ENCODE peak calls at places on chromosome 1, in eight cellular contexts. One of them, this sample, is unnamed.

GRCh38 chr1:72051538-72051937 is 230.8 kb downstream of the NEGR1 start:
- DNase-seq in HEK293T: no peak
- DNase-seq in lower leg skin: no peak
- DNase-seq in AG08395: no peak
- DNase-seq in HFFc6: no peak
- DNase-seq in ecto neural progenitor cell: no peak
- DNase-seq in NCI-H1092: no peak
- DNase-seq in stimulated activated naive CD8-positive, alpha-beta T cell treated with anti-CD3 and anti-CD28 coated beads, Interleukin-15, amount 100 ng/mL, for 72 hours: no peak
- DNase-seq in this sample: no peak

GRCh38 chr1:47663286-47663685 is 225.4 kb downstream of the FOXD2 start:
- DNase-seq in HEK293T: no peak
- DNase-seq in lower leg skin: peak; percentile 42
- DNase-seq in AG08395: no peak
- DNase-seq in HFFc6: no peak
- DNase-seq in ecto neural progenitor cell: peak; percentile 17
- DNase-seq in NCI-H1092: no peak
- DNase-seq in stimulated activated naive CD8-positive, alpha-beta T cell treated with anti-CD3 and anti-CD28 coated beads, Interleukin-15, amount 100 ng/mL, for 72 hours: no peak
- DNase-seq in this sample: no peak

GRCh38 chr1:44283524-44284173 is 70.4 kb downstream of the DMAP1 start:
- DNase-seq in HEK293T: no peak
- DNase-seq in lower leg skin: no peak
- DNase-seq in AG08395: no peak
- DNase-seq in HFFc6: no peak
- DNase-seq in ecto neural progenitor cell: no peak
- DNase-seq in NCI-H1092: peak; percentile 94
- DNase-seq in stimulated activated naive CD8-positive, alpha-beta T cell treated with anti-CD3 and anti-CD28 coated beads, Interleukin-15, amount 100 ng/mL, for 72 hours: no peak
- DNase-seq in this sample: no peak

GRCh38 chr1:145918144-145918991 is at the start of gene PEX11B:
- DNase-seq in HEK293T: peak; percentile 89
- DNase-seq in lower leg skin: peak; percentile 98
- DNase-seq in AG08395: peak; percentile 92
- DNase-seq in HFFc6: peak; percentile 80
- DNase-seq in ecto neural progenitor cell: peak; percentile 88
- DNase-seq in NCI-H1092: peak; percentile 79
- DNase-seq in stimulated activated naive CD8-positive, alpha-beta T cell treated with anti-CD3 and anti-CD28 coated beads, Interleukin-15, amount 100 ng/mL, for 72 hours: peak; percentile 90
- DNase-seq in this sample: peak; percentile 95

GRCh38 chr1:66283583-66284041 is 250.3 kb upstream of the SGIP1 start:
- DNase-seq in HEK293T: no peak
- DNase-seq in lower leg skin: no peak
- DNase-seq in AG08395: no peak
- DNase-seq in HFFc6: peak; percentile 63
- DNase-seq in ecto neural progenitor cell: no peak
- DNase-seq in NCI-H1092: no peak
- DNase-seq in stimulated activated naive CD8-positive, alpha-beta T cell treated with anti-CD3 and anti-CD28 coated beads, Interleukin-15, amount 100 ng/mL, for 72 hours: peak; percentile 47
- DNase-seq in this sample: no peak

GRCh38 chr1:1000357-1001056 is 610 bp upstream of the HES4 start:
- DNase-seq in HEK293T: peak; percentile 88
- DNase-seq in lower leg skin: peak; percentile 96
- DNase-seq in AG08395: peak; percentile 93
- DNase-seq in HFFc6: peak; percentile 80
- DNase-seq in ecto neural progenitor cell: peak; percentile 91
- DNase-seq in NCI-H1092: no peak
- DNase-seq in stimulated activated naive CD8-positive, alpha-beta T cell treated with anti-CD3 and anti-CD28 coated beads, Interleukin-15, amount 100 ng/mL, for 72 hours: peak; percentile 58
- DNase-seq in this sample: peak; percentile 83

GRCh38 chr1:228210076-228210651 is 2.3 kb downstream of the OBSCN start:
- DNase-seq in HEK293T: no peak
- DNase-seq in lower leg skin: peak; percentile 68
- DNase-seq in AG08395: no peak
- DNase-seq in HFFc6: no peak
- DNase-seq in ecto neural progenitor cell: peak; percentile 48
- DNase-seq in NCI-H1092: no peak
- DNase-seq in stimulated activated naive CD8-positive, alpha-beta T cell treated with anti-CD3 and anti-CD28 coated beads, Interleukin-15, amount 100 ng/mL, for 72 hours: no peak
- DNase-seq in this sample: no peak

GRCh38 chr1:41728403-41729202 is 190.1 kb downstream of the HIVEP3 start:
- DNase-seq in HEK293T: no peak
- DNase-seq in lower leg skin: no peak
- DNase-seq in AG08395: no peak
- DNase-seq in HFFc6: no peak
- DNase-seq in ecto neural progenitor cell: no peak
- DNase-seq in NCI-H1092: no peak
- DNase-seq in stimulated activated naive CD8-positive, alpha-beta T cell treated with anti-CD3 and anti-CD28 coated beads, Interleukin-15, amount 100 ng/mL, for 72 hours: peak; percentile 66
- DNase-seq in this sample: no peak

GRCh38 chr1:37914719-37915483 is 32.0 kb downstream of the INPP5B start:
- DNase-seq in HEK293T: no peak
- DNase-seq in lower leg skin: no peak
- DNase-seq in AG08395: no peak
- DNase-seq in HFFc6: no peak
- DNase-seq in ecto neural progenitor cell: no peak
- DNase-seq in NCI-H1092: peak; percentile 27
- DNase-seq in stimulated activated naive CD8-positive, alpha-beta T cell treated with anti-CD3 and anti-CD28 coated beads, Interleukin-15, amount 100 ng/mL, for 72 hours: no peak
- DNase-seq in this sample: no peak

GRCh38 chr1:210757677-210758076 is 376.3 kb downstream of the KCNH1 start:
- DNase-seq in HEK293T: no peak
- DNase-seq in lower leg skin: no peak
- DNase-seq in AG08395: no peak
- DNase-seq in HFFc6: no peak
- DNase-seq in ecto neural progenitor cell: no peak
- DNase-seq in NCI-H1092: no peak
- DNase-seq in stimulated activated naive CD8-positive, alpha-beta T cell treated with anti-CD3 and anti-CD28 coated beads, Interleukin-15, amount 100 ng/mL, for 72 hours: no peak
- DNase-seq in this sample: no peak

GRCh38 chr1:209367031-209367813 is 216.3 kb upstream of the CAMK1G start:
- DNase-seq in HEK293T: no peak
- DNase-seq in lower leg skin: no peak
- DNase-seq in AG08395: no peak
- DNase-seq in HFFc6: peak; percentile 76
- DNase-seq in ecto neural progenitor cell: no peak
- DNase-seq in NCI-H1092: no peak
- DNase-seq in stimulated activated naive CD8-positive, alpha-beta T cell treated with anti-CD3 and anti-CD28 coated beads, Interleukin-15, amount 100 ng/mL, for 72 hours: no peak
- DNase-seq in this sample: no peak

GRCh38 chr1:184118051-184118450 is 66.5 kb downstream of the TSEN15 start:
- DNase-seq in HEK293T: no peak
- DNase-seq in lower leg skin: no peak
- DNase-seq in AG08395: peak; percentile 90
- DNase-seq in HFFc6: peak; percentile 97
- DNase-seq in ecto neural progenitor cell: no peak
- DNase-seq in NCI-H1092: no peak
- DNase-seq in stimulated activated naive CD8-positive, alpha-beta T cell treated with anti-CD3 and anti-CD28 coated beads, Interleukin-15, amount 100 ng/mL, for 72 hours: no peak
- DNase-seq in this sample: peak; percentile 49

This sample was measured in NCI-H2171.